ENCODE peak calls at places on chromosomes 5 and 9, in ten cellular contexts. One of them, this sample, is unnamed.

GRCh38 chr5:54013556-54014157 is 296.7 kb downstream of the ARL15 start:
- DNase-seq in transverse colon: peak; percentile 16
- DNase-seq in SK-N-SH: no peak
- DNase-seq in suprapubic skin: no peak
- DNase-seq in sigmoid colon: no peak
- DNase-seq in HCT116: peak; percentile 27
- DNase-seq in HepG2: no peak
- DNase-seq in upper lobe of left lung: no peak
- DNase-seq in stomach: no peak
- DNase-seq in GM23338: no peak
- DNase-seq in this sample: no peak

GRCh38 chr9:16744386-16744785 is 126.1 kb downstream of the BNC2 start:
- DNase-seq in transverse colon: no peak
- DNase-seq in SK-N-SH: no peak
- DNase-seq in suprapubic skin: no peak
- DNase-seq in sigmoid colon: no peak
- DNase-seq in HCT116: no peak
- DNase-seq in HepG2: no peak
- DNase-seq in upper lobe of left lung: no peak
- DNase-seq in stomach: no peak
- DNase-seq in GM23338: no peak
- DNase-seq in this sample: no peak

GRCh38 chr5:62671479-62671878 is 92.9 kb downstream of the LRRC70 start:
- DNase-seq in transverse colon: no peak
- DNase-seq in SK-N-SH: no peak
- DNase-seq in suprapubic skin: no peak
- DNase-seq in sigmoid colon: no peak
- DNase-seq in HCT116: no peak
- DNase-seq in HepG2: no peak
- DNase-seq in upper lobe of left lung: no peak
- DNase-seq in stomach: no peak
- DNase-seq in GM23338: no peak
- DNase-seq in this sample: no peak

GRCh38 chr5:39801306-39801705 is 376.5 kb upstream of the DAB2 start:
- DNase-seq in transverse colon: no peak
- DNase-seq in SK-N-SH: no peak
- DNase-seq in suprapubic skin: no peak
- DNase-seq in sigmoid colon: no peak
- DNase-seq in HCT116: no peak
- DNase-seq in HepG2: no peak
- DNase-seq in upper lobe of left lung: no peak
- DNase-seq in stomach: no peak
- DNase-seq in GM23338: no peak
- DNase-seq in this sample: no peak

GRCh38 chr5:167634432-167634831 is 657.0 kb upstream of the WWC1 start:
- DNase-seq in transverse colon: no peak
- DNase-seq in SK-N-SH: no peak
- DNase-seq in suprapubic skin: no peak
- DNase-seq in sigmoid colon: no peak
- DNase-seq in HCT116: no peak
- DNase-seq in HepG2: no peak
- DNase-seq in upper lobe of left lung: no peak
- DNase-seq in stomach: no peak
- DNase-seq in GM23338: no peak
- DNase-seq in this sample: no peak

GRCh38 chr9:459491-460444 is 245.1 kb downstream of the DOCK8 start:
- DNase-seq in transverse colon: no peak
- DNase-seq in SK-N-SH: no peak
- DNase-seq in suprapubic skin: no peak
- DNase-seq in sigmoid colon: no peak
- DNase-seq in HCT116: no peak
- DNase-seq in HepG2: no peak
- DNase-seq in upper lobe of left lung: no peak
- DNase-seq in stomach: no peak
- DNase-seq in GM23338: peak; percentile 11
- DNase-seq in this sample: no peak

GRCh38 chr5:6710078-6710477 is 3.2 kb upstream of the TENT4A start:
- DNase-seq in transverse colon: no peak
- DNase-seq in SK-N-SH: no peak
- DNase-seq in suprapubic skin: no peak
- DNase-seq in sigmoid colon: no peak
- DNase-seq in HCT116: no peak
- DNase-seq in HepG2: no peak
- DNase-seq in upper lobe of left lung: no peak
- DNase-seq in stomach: no peak
- DNase-seq in GM23338: no peak
- DNase-seq in this sample: peak; percentile 45

GRCh38 chr9:38372685-38373619 is 19.6 kb upstream of the ALDH1B1 start:
- DNase-seq in transverse colon: no peak
- DNase-seq in SK-N-SH: peak; percentile 86
- DNase-seq in suprapubic skin: peak; percentile 41
- DNase-seq in sigmoid colon: no peak
- DNase-seq in HCT116: no peak
- DNase-seq in HepG2: no peak
- DNase-seq in upper lobe of left lung: no peak
- DNase-seq in stomach: no peak
- DNase-seq in GM23338: no peak
- DNase-seq in this sample: no peak

GRCh38 chr5:38265546-38266179 is 7.3 kb downstream of the EGFLAM start:
- DNase-seq in transverse colon: peak; percentile 39
- DNase-seq in SK-N-SH: peak; percentile 67
- DNase-seq in suprapubic skin: no peak
- DNase-seq in sigmoid colon: no peak
- DNase-seq in HCT116: peak; percentile 19
- DNase-seq in HepG2: peak; percentile 45
- DNase-seq in upper lobe of left lung: no peak
- DNase-seq in stomach: peak; percentile 61
- DNase-seq in GM23338: peak; percentile 88
- DNase-seq in this sample: peak; percentile 66

GRCh38 chr9:119961774-119962408 is 592.7 kb upstream of the BRINP1 start:
- DNase-seq in transverse colon: peak; percentile 33
- DNase-seq in SK-N-SH: peak; percentile 73
- DNase-seq in suprapubic skin: no peak
- DNase-seq in sigmoid colon: no peak
- DNase-seq in HCT116: peak; percentile 27
- DNase-seq in HepG2: peak; percentile 12
- DNase-seq in upper lobe of left lung: peak; percentile 91
- DNase-seq in stomach: peak; percentile 63
- DNase-seq in GM23338: peak; percentile 82
- DNase-seq in this sample: no peak

GRCh38 chr5:178483620-178484019 is 106.6 kb downstream of the COL23A1 start:
- DNase-seq in transverse colon: peak; percentile 30
- DNase-seq in SK-N-SH: no peak
- DNase-seq in suprapubic skin: no peak
- DNase-seq in sigmoid colon: no peak
- DNase-seq in HCT116: no peak
- DNase-seq in HepG2: no peak
- DNase-seq in upper lobe of left lung: no peak
- DNase-seq in stomach: peak; percentile 38
- DNase-seq in GM23338: no peak
- DNase-seq in this sample: no peak

GRCh38 chr5:130400091-130400490 is 495.8 kb downstream of the CHSY3 start:
- DNase-seq in transverse colon: no peak
- DNase-seq in SK-N-SH: no peak
- DNase-seq in suprapubic skin: no peak
- DNase-seq in sigmoid colon: no peak
- DNase-seq in HCT116: no peak
- DNase-seq in HepG2: peak; percentile 7
- DNase-seq in upper lobe of left lung: no peak
- DNase-seq in stomach: no peak
- DNase-seq in GM23338: no peak
- DNase-seq in this sample: no peak

GRCh38 chr5:82365744-82366228 is 87.6 kb upstream of the RPS23 start:
- DNase-seq in transverse colon: no peak
- DNase-seq in SK-N-SH: no peak
- DNase-seq in suprapubic skin: no peak
- DNase-seq in sigmoid colon: no peak
- DNase-seq in HCT116: peak; percentile 89
- DNase-seq in HepG2: peak; percentile 87
- DNase-seq in upper lobe of left lung: no peak
- DNase-seq in stomach: no peak
- DNase-seq in GM23338: no peak
- DNase-seq in this sample: peak; percentile 74

GRCh38 chr9:5510991-5511390 is 660 bp downstream of the PDCD1LG2 start:
- DNase-seq in transverse colon: no peak
- DNase-seq in SK-N-SH: peak; percentile 52
- DNase-seq in suprapubic skin: no peak
- DNase-seq in sigmoid colon: no peak
- DNase-seq in HCT116: no peak
- DNase-seq in HepG2: no peak
- DNase-seq in upper lobe of left lung: no peak
- DNase-seq in stomach: no peak
- DNase-seq in GM23338: no peak
- DNase-seq in this sample: no peak

GRCh38 chr5:123700624-123701023 is 188.6 kb downstream of the CSNK1G3 start:
- DNase-seq in transverse colon: no peak
- DNase-seq in SK-N-SH: no peak
- DNase-seq in suprapubic skin: no peak
- DNase-seq in sigmoid colon: no peak
- DNase-seq in HCT116: peak; percentile 32
- DNase-seq in HepG2: no peak
- DNase-seq in upper lobe of left lung: no peak
- DNase-seq in stomach: no peak
- DNase-seq in GM23338: peak; percentile 4
- DNase-seq in this sample: no peak

GRCh38 chr5:178590141-178590923 is at the start of gene COL23A1:
- DNase-seq in transverse colon: peak; percentile 22
- DNase-seq in SK-N-SH: peak; percentile 90
- DNase-seq in suprapubic skin: no peak
- DNase-seq in sigmoid colon: peak; percentile 77
- DNase-seq in HCT116: no peak
- DNase-seq in HepG2: no peak
- DNase-seq in upper lobe of left lung: peak; percentile 91
- DNase-seq in stomach: peak; percentile 28
- DNase-seq in GM23338: peak; percentile 86
- DNase-seq in this sample: no peak

GRCh38 chr9:18358325-18358724 is 115.6 kb upstream of the ADAMTSL1 start:
- DNase-seq in transverse colon: no peak
- DNase-seq in SK-N-SH: no peak
- DNase-seq in suprapubic skin: no peak
- DNase-seq in sigmoid colon: no peak
- DNase-seq in HCT116: no peak
- DNase-seq in HepG2: no peak
- DNase-seq in upper lobe of left lung: no peak
- DNase-seq in stomach: no peak
- DNase-seq in GM23338: no peak
- DNase-seq in this sample: no peak
- TF ChIP-seq POLR2AphosphoS5 in transverse colon: no peak
- TF ChIP-seq POLR2AphosphoS5 in SK-N-SH: no peak
- TF ChIP-seq POLR2AphosphoS5 in suprapubic skin: no peak
- TF ChIP-seq POLR2AphosphoS5 in sigmoid colon: no peak
- TF ChIP-seq POLR2AphosphoS5 in HCT116: no peak
- TF ChIP-seq POLR2AphosphoS5 in HepG2: no peak
- TF ChIP-seq POLR2AphosphoS5 in upper lobe of left lung: no peak
- TF ChIP-seq POLR2AphosphoS5 in stomach: no peak
- TF ChIP-seq POLR2AphosphoS5 in GM23338: no peak
- TF ChIP-seq POLR2AphosphoS5 in this sample: no peak

GRCh38 chr9:136201174-136201573 is 3.8 kb downstream of the LHX3 start:
- DNase-seq in transverse colon: no peak
- DNase-seq in SK-N-SH: no peak
- DNase-seq in suprapubic skin: no peak
- DNase-seq in sigmoid colon: no peak
- DNase-seq in HCT116: no peak
- DNase-seq in HepG2: no peak
- DNase-seq in upper lobe of left lung: peak; percentile 15
- DNase-seq in stomach: no peak
- DNase-seq in GM23338: no peak
- DNase-seq in this sample: no peak

GRCh38 chr9:136203406-136204085 is 1.4 kb downstream of the LHX3 start:
- DNase-seq in transverse colon: no peak
- DNase-seq in SK-N-SH: peak; percentile 52
- DNase-seq in suprapubic skin: no peak
- DNase-seq in sigmoid colon: no peak
- DNase-seq in HCT116: no peak
- DNase-seq in HepG2: no peak
- DNase-seq in upper lobe of left lung: peak; percentile 71
- DNase-seq in stomach: no peak
- DNase-seq in GM23338: no peak
- DNase-seq in this sample: no peak

GRCh38 chr9:136201609-136202448 is 3.1 kb downstream of the LHX3 start:
- DNase-seq in transverse colon: no peak
- DNase-seq in SK-N-SH: peak; percentile 63
- DNase-seq in suprapubic skin: no peak
- DNase-seq in sigmoid colon: no peak
- DNase-seq in HCT116: no peak
- DNase-seq in HepG2: no peak
- DNase-seq in upper lobe of left lung: peak; percentile 88
- DNase-seq in stomach: no peak
- DNase-seq in GM23338: peak; percentile 78
- DNase-seq in this sample: no peak

GRCh38 chr9:136204086-136204805 is 682 bp downstream of the LHX3 start:
- DNase-seq in transverse colon: no peak
- DNase-seq in SK-N-SH: no peak
- DNase-seq in suprapubic skin: no peak
- DNase-seq in sigmoid colon: no peak
- DNase-seq in HCT116: no peak
- DNase-seq in HepG2: no peak
- DNase-seq in upper lobe of left lung: peak; percentile 64
- DNase-seq in stomach: no peak
- DNase-seq in GM23338: no peak
- DNase-seq in this sample: no peak

GRCh38 chr9:136202449-136203405 is 2.2 kb downstream of the LHX3 start:
- DNase-seq in transverse colon: no peak
- DNase-seq in SK-N-SH: peak; percentile 74
- DNase-seq in suprapubic skin: no peak
- DNase-seq in sigmoid colon: no peak
- DNase-seq in HCT116: no peak
- DNase-seq in HepG2: no peak
- DNase-seq in upper lobe of left lung: peak; percentile 76
- DNase-seq in stomach: no peak
- DNase-seq in GM23338: peak; percentile 35
- DNase-seq in this sample: no peak
- H3K4me1 ChIP-seq in transverse colon: no peaks in the 10 kb centered on the region
- H3K4me1 ChIP-seq in SK-N-SH: peaks cover 9% of the 10 kb centered on the region
- H3K4me1 ChIP-seq in suprapubic skin: peaks cover 21% of the 10 kb centered on the region
- H3K4me1 ChIP-seq in sigmoid colon: no peaks in the 10 kb centered on the region
- H3K4me1 ChIP-seq in HCT116: no peaks in the 10 kb centered on the region
- H3K4me1 ChIP-seq in HepG2: peaks cover 12% of the 10 kb centered on the region
- H3K4me1 ChIP-seq in upper lobe of left lung: no peaks in the 10 kb centered on the region
- H3K4me1 ChIP-seq in stomach: peaks cover 21% of the 10 kb centered on the region
- H3K4me1 ChIP-seq in GM23338: peaks cover 6% of the 10 kb centered on the region
- H3K4me1 ChIP-seq in this sample: peaks cover 2% of the 10 kb centered on the region

GRCh38 chr9:21252727-21253547 is 13.1 kb upstream of the IFNA14 start:
- DNase-seq in transverse colon: no peak
- DNase-seq in SK-N-SH: peak; percentile 9
- DNase-seq in suprapubic skin: no peak
- DNase-seq in sigmoid colon: no peak
- DNase-seq in HCT116: peak; percentile 38
- DNase-seq in HepG2: peak; percentile 10
- DNase-seq in upper lobe of left lung: no peak
- DNase-seq in stomach: no peak
- DNase-seq in GM23338: peak; percentile 66
- DNase-seq in this sample: no peak
- TF ChIP-seq POLR2AphosphoS5 in transverse colon: no peak
- TF ChIP-seq POLR2AphosphoS5 in SK-N-SH: no peak
- TF ChIP-seq POLR2AphosphoS5 in suprapubic skin: no peak
- TF ChIP-seq POLR2AphosphoS5 in sigmoid colon: no peak
- TF ChIP-seq POLR2AphosphoS5 in HCT116: no peak
- TF ChIP-seq POLR2AphosphoS5 in HepG2: no peak
- TF ChIP-seq POLR2AphosphoS5 in upper lobe of left lung: no peak
- TF ChIP-seq POLR2AphosphoS5 in stomach: no peak
- TF ChIP-seq POLR2AphosphoS5 in GM23338: no peak
- TF ChIP-seq POLR2AphosphoS5 in this sample: no peak

GRCh38 chr9:135045264-135046155 is 42.0 kb upstream of the OLFM1 start:
- DNase-seq in transverse colon: no peak
- DNase-seq in SK-N-SH: peak; percentile 12
- DNase-seq in suprapubic skin: peak; percentile 56
- DNase-seq in sigmoid colon: peak; percentile 48
- DNase-seq in HCT116: no peak
- DNase-seq in HepG2: no peak
- DNase-seq in upper lobe of left lung: no peak
- DNase-seq in stomach: peak; percentile 19
- DNase-seq in GM23338: no peak
- DNase-seq in this sample: no peak
- H3K4me1 ChIP-seq in transverse colon: no peaks in the 10 kb centered on the region
- H3K4me1 ChIP-seq in SK-N-SH: no peaks in the 10 kb centered on the region
- H3K4me1 ChIP-seq in suprapubic skin: peaks cover 4% of the 10 kb centered on the region
- H3K4me1 ChIP-seq in sigmoid colon: no peaks in the 10 kb centered on the region
- H3K4me1 ChIP-seq in HCT116: no peaks in the 10 kb centered on the region
- H3K4me1 ChIP-seq in HepG2: no peaks in the 10 kb centered on the region
- H3K4me1 ChIP-seq in upper lobe of left lung: no peaks in the 10 kb centered on the region
- H3K4me1 ChIP-seq in stomach: no peaks in the 10 kb centered on the region
- H3K4me1 ChIP-seq in GM23338: no peaks in the 10 kb centered on the region
- H3K4me1 ChIP-seq in this sample: no peaks in the 10 kb centered on the region

This sample was measured in esophagus muscularis mucosa.